ENCODE peak calls at places on chromosome 1, in six cellular contexts. L, J, P, O, S and F are unnamed samples.

GRCh38 chr1:42423621-42424200 is 32.1 kb downstream of the ZMYND12 start:
- DNase-seq in P (no peak), O (no peak), L (no peak), J (no peak), S (no peak), F (no peak)

GRCh38 chr1:55378582-55378981 is 163.4 kb upstream of the USP24 start:
- DNase-seq in J (peak), O (peak), S (peak), L (no peak), P (peak), F (no peak)

GRCh38 chr1:1183221-1183747 is 9.6 kb downstream of the TTLL10 start:
- DNase-seq in P (no peak), J (no peak), L (peak), S (no peak), O (no peak), F (no peak)

GRCh38 chr1:205699416-205699815 is 19.1 kb upstream of the SLC45A3 start:
- DNase-seq in J (no peak), L (no peak), P (no peak), O (no peak), S (no peak), F (no peak)

GRCh38 chr1:246961939-246962373 is 30.2 kb upstream of the AHCTF1 start:
- DNase-seq in O (peak), S (peak), J (no peak), L (peak), P (no peak), F (no peak)

GRCh38 chr1:16352842-16353535 is 709 bp upstream of the FBXO42 start:
- DNase-seq in L (no peak), P (no peak), O (no peak), J (peak), S (peak), F (no peak)

GRCh38 chr1:210378721-210379120 is 50.0 kb downstream of the HHAT start:
- DNase-seq in L (no peak), P (no peak), S (no peak), O (no peak), J (no peak), F (no peak)

GRCh38 chr1:159860456-159860855 is 2.0 kb downstream of the VSIG8 start:
- DNase-seq in S (no peak), P (no peak), O (no peak), L (no peak), J (no peak), F (no peak)

GRCh38 chr1:229058111-229058551 is 212.8 kb upstream of the RAB4A start:
- DNase-seq in S (peak), L (no peak), O (no peak), P (no peak), J (no peak), F (peak)

GRCh38 chr1:167094690-167095089 is 815 bp downstream of the STYXL2 start:
- DNase-seq in J (no peak), O (no peak), P (no peak), S (no peak), L (peak), F (no peak)

GRCh38 chr1:20366076-20366765 is 75.5 kb downstream of the VWA5B1 start:
- DNase-seq in L (peak), O (no peak), J (peak), S (no peak), P (no peak), F (no peak)

GRCh38 chr1:109425391-109425790 is 857 bp downstream of the PSMA5 start:
- DNase-seq in P (peak), L (no peak), O (no peak), S (no peak), J (no peak), F (no peak)

GRCh38 chr1:211703812-211704566 is 28.6 kb upstream of the NEK2 start:
- DNase-seq in S (peak), J (no peak), P (no peak), O (no peak), L (no peak), F (no peak)

GRCh38 chr1:40267767-40268187 is 9.7 kb downstream of the ZMPSTE24 start:
- DNase-seq in J (no peak), S (peak), P (no peak), O (peak), L (no peak), F (no peak)

GRCh38 chr1:82485591-82486369 is 685.0 kb downstream of the ADGRL2 start:
- DNase-seq in J (peak), S (peak), P (peak), L (peak), O (no peak), F (no peak)

GRCh38 chr1:226332947-226333346 is 24.0 kb upstream of the LIN9 start:
- DNase-seq in J (no peak), S (no peak), L (no peak), O (no peak), P (no peak), F (no peak)

GRCh38 chr1:185720633-185721272 is 13.4 kb upstream of the HMCN1 start:
- DNase-seq in J (peak), S (no peak), L (no peak), O (peak), P (peak), F (no peak)

GRCh38 chr1:232998138-232998537 is 47.7 kb downstream of the NTPCR start:
- DNase-seq in S (no peak), L (no peak), P (no peak), J (no peak), O (no peak), F (no peak)

GRCh38 chr1:206565973-206566372 is 46.3 kb downstream of the EIF2D start:
- DNase-seq in O (no peak), L (no peak), J (no peak), P (no peak), S (no peak), F (no peak)

GRCh38 chr1:89603651-89604413 is 29.1 kb upstream of the LRRC8C start:
- DNase-seq in L (no peak), J (no peak), S (no peak), O (no peak), P (no peak), F (no peak)

GRCh38 chr1:89211035-89211634 is 12.4 kb upstream of the GBP4 start:
- DNase-seq in P (no peak), J (no peak), L (no peak), O (no peak), S (no peak), F (no peak)

GRCh38 chr1:19374926-19375325 is 62.8 kb downstream of the SLC66A1 start:
- DNase-seq in P (no peak), J (no peak), S (no peak), L (no peak), O (no peak), F (no peak)

GRCh38 chr1:112337028-112337531 is 58.9 kb upstream of the CTTNBP2NL start:
- DNase-seq in P (peak), O (peak), J (peak), L (peak), S (peak), F (no peak)

GRCh38 chr1:59391216-59392179 is 94.6 kb downstream of the FGGY start:
- DNase-seq in O (no peak), P (no peak), L (no peak), S (no peak), J (no peak), F (no peak)

GRCh38 chr1:10795305-10796021 is 983 bp downstream of the CASZ1 start:
- DNase-seq in P (peak), O (peak), L (peak), J (no peak), S (no peak), F (no peak)

GRCh38 chr1:36706416-36706815 is 223.7 kb upstream of the CSF3R start:
- DNase-seq in P (no peak), O (no peak), J (no peak), S (no peak), L (no peak), F (no peak)

GRCh38 chr1:91564888-91565700 is 64.4 kb downstream of the CDC7 start:
- DNase-seq in P (no peak), O (no peak), J (no peak), S (no peak), L (no peak), F (no peak)

GRCh38 chr1:204041803-204042505 is 31.0 kb upstream of the SOX13 start:
- DNase-seq in S (no peak), L (no peak), J (no peak), P (no peak), O (no peak), F (no peak)

GRCh38 chr1:215568287-215568692 is 1.2 kb downstream of the KCTD3 start:
- DNase-seq in S (no peak), P (peak), L (no peak), J (peak), O (no peak), F (no peak)

GRCh38 chr1:243568793-243569192 is 281.2 kb downstream of the AKT3 start:
- DNase-seq in S (no peak), J (no peak), L (no peak), P (no peak), O (peak), F (no peak)

GRCh38 chr1:62237361-62237760 is 42.7 kb downstream of the L1TD1 start:
- DNase-seq in P (no peak), L (no peak), S (no peak), O (no peak), J (no peak), F (no peak)

GRCh38 chr1:23558140-23558871 is 995 bp downstream of the ID3 start:
- DNase-seq in J (peak), S (peak), O (peak), L (peak), P (peak), F (peak)

GRCh38 chr1:243924188-243924587 is 74.1 kb upstream of the AKT3 start:
- DNase-seq in O (no peak), J (no peak), S (no peak), L (no peak), P (no peak), F (no peak)

GRCh38 chr1:213979751-213980605 is 7.8 kb upstream of the PROX1 start:
- DNase-seq in S (no peak), P (no peak), O (no peak), J (no peak), L (no peak), F (no peak)

GRCh38 chr1:37056201-37056764 is 22.0 kb upstream of the GRIK3 start:
- DNase-seq in P (no peak), S (no peak), O (no peak), J (no peak), L (no peak), F (no peak)

GRCh38 chr1:49183489-49183888 is 406.8 kb upstream of the BEND5 start:
- DNase-seq in J (no peak), O (no peak), P (no peak), L (no peak), S (no peak), F (no peak)

GRCh38 chr1:175307160-175307559 is 114.6 kb upstream of the KIAA0040 start:
- DNase-seq in J (no peak), O (no peak), P (no peak), S (no peak), L (no peak), F (no peak)

GRCh38 chr1:209268479-209268878 is 315.0 kb upstream of the CAMK1G start:
- DNase-seq in P (no peak), O (no peak), S (no peak), L (no peak), J (no peak), F (no peak)

DNA sequence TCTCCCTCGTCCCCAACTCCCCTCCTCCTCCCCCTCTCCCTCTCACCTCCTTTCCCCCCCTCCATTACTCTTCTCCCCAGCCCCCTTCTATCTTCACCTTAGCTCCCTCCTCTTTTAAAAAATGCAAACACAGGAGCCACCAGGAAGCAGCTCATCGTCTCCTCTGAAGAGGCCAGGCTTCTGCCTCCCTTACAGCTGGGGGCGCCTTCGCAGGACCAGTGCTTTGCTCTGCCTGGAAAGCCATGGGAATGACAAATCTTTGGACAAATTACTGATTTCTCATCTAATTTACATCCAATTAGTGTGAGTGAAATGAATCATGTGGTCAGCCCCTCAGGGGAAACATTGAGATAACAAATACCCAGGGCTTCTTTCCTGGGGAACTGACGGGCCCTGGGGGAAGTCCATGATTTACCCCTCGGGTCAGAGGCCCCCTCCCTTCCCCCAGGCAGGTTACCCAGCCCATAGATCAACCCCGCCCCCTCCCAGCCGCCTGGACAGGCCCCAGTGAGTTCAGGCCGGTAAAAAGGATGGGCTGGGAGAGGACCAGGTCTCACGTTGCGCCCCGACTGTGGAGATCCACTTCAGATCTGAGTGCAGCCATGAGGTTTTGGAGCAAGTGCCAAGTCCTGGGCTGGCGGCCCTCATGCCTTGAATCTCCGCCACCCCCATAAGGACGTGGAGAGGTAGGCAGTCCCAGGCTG is 300.9 kb downstream of the RRAGC start:
- DNase-seq in L (no peak), P (no peak), O (no peak), S (no peak), J (no peak), F (no peak)
- TF ChIP-seq CTCF in L (no peak), P (no peak), O (no peak), S (no peak), J (no peak), F (no peak)

GRCh38 chr1:202093856-202094255 is 28.9 kb upstream of the GPR37L1 start:
- DNase-seq in S (no peak), P (no peak), O (no peak), L (no peak), J (no peak), F (no peak)
- H3K27ac ChIP-seq in S (no peak), P (no peak), O (no peak), L (no peak), J (no peak), F (no peak)

GRCh38 chr1:2914702-2915101 is 106.6 kb upstream of the ACTRT2 start:
- DNase-seq in P (no peak), S (peak), J (no peak), O (no peak), L (no peak), F (no peak)
- TF ChIP-seq CTCF in P (no peak), S (no peak), J (no peak), O (no peak), L (no peak), F (no peak)

DNA sequence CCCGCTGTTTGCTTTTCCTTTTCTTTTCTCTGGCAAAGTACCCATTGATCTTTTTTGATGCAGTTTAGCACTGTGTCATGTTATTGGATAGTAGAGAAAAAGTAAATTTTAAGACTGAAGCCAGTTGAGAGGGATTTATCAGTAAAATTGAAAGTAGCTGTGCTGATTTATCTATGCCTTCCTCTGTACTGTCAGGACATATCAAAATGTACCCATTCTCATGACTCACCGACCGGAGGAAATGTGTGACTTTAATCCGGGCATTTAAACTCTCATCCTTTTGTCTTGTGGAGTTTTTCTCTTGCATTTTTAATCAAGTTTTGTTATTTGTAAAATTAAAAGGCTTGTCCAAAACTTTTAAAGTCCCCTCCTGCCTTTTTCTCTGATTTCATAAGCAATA is 276.6 kb upstream of the FMN2 start:
- DNase-seq in L (no peak), P (no peak), J (no peak), O (no peak), S (no peak), F (no peak)
- H3K27ac ChIP-seq in L (no peak), P (no peak), J (no peak), O (no peak), S (no peak), F (no peak)

GRCh38 chr1:4494558-4494957 is 159.9 kb upstream of the AJAP1 start:
- DNase-seq in J (no peak), S (peak), O (no peak), P (no peak), L (no peak), F (no peak)
- TF ChIP-seq CTCF in J (peak), S (peak), O (no peak), P (no peak), L (peak), F (no peak)

GRCh38 chr1:85202864-85203255 is 2.0 kb upstream of the SYDE2 start:
- DNase-seq in P (no peak), J (no peak), S (no peak), O (no peak), L (no peak), F (no peak)

GRCh38 chr1:85203573-85204169 is 2.9 kb upstream of the SYDE2 start:
- DNase-seq in P (peak), O (no peak), L (no peak), J (no peak), S (no peak), F (no peak)

GRCh38 chr1:85201340-85202091 is 700 bp upstream of the SYDE2 start:
- DNase-seq in P (peak), O (peak), J (peak), S (peak), L (peak), F (peak)

GRCh38 chr1:85200870-85201339 is at the start of gene SYDE2:
- DNase-seq in J (peak), P (peak), O (peak), S (peak), L (peak), F (peak)

DNA sequence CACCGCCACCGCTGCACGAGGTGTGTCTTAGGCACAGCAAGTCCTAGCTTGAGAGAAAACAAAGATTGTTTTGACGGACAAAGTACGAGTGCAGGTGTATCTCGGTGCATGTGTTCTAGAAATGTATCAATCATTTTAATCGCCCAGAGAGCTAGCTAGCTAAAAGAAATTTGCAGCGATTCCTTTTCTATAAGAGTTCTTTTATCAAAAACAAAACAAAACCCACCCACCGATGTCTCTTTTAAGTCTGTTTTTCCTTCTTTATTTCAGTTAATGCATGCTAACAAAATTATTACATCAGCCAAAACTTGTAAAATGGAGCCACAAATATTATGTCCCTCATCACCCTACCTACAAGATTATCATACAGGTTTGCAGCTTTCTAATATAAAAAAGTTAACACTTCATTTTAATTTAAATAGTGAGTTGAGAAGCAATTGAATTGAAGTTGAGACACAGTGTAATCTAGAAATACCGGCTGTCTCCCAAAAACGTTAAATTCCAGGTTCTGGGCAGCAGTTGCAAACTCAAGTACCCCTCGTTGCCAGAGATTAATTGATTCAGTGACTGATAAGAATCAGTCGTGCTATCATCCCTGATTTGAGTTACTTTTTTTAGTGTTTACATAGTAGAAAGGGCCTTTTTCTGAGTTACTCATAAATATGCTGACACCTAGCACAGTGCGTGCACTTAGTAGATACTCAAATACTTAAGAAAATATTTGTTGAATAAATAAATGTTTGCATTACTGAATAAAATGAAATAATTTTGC is 1.5 kb upstream of the SYDE2 start:
- DNase-seq in J (no peak), S (no peak), O (no peak), P (no peak), L (no peak), F (no peak)
- H3K27ac ChIP-seq in J (peak), S (peak), O (no peak), P (peak), L (peak), F (peak)

DNA sequence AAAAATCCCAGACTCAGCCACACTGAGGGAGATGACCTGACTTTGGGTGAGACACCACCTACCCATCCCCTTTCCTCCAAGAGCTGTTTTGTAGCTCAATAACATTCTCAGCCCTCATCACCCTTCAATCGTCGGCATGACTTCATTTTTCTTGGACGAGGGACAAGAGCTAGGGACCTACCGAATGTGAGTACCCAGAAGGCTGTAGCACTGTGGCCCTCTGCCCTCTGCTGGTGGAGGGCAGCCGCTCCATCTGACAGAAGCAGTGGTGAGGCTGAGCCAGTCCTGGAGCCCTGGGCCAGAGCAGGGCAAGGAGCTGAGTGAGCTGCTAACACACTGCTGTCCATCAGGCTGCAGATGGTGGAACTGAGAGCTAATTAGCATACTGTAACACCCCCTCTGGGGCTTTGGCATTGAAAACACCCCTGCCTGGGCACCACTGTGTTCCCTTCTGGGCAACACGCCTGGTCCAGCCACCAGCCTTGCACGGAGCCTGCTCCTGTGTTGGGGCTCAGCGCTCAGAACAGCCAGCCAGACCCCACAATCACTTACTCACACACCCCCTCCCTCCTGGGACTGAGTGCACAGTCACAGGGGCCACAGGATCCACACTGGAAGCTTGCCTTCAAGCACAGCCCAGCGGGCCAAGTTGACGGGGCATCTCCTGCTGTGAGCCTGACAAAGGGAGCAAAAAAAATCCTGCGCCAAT is 18.3 kb upstream of the ALPL start:
- DNase-seq in P (peak), L (no peak), O (peak), J (peak), S (peak), F (no peak)
- TF ChIP-seq CTCF in P (peak), L (no peak), O (peak), J (peak), S (no peak), F (peak)

GRCh38 chr1:5886140-5886483 is 106.1 kb downstream of the NPHP4 start:
- DNase-seq in J (no peak), L (no peak), S (no peak), P (no peak), O (no peak), F (no peak)
- H3K27ac ChIP-seq in J (no peak), L (no peak), S (no peak), P (no peak), O (no peak), F (no peak)